ENCODE peak calls at places on chromosomes 4 and X, in six cellular contexts. F, O, S, L, Y and K are unnamed samples.

GRCh38 chrX:51860679-51861078 is 32.7 kb upstream of the MAGED1 start:
- DNase-seq in F (peak), O (no peak), S (peak), L (peak), Y (peak), K (peak)

GRCh38 chr4:176377705-176378302 is 58.0 kb downstream of the SPCS3 start:
- DNase-seq in F (no peak), O (no peak), S (no peak), L (peak), Y (no peak), K (no peak)

GRCh38 chrX:125205084-125205917 is 114.4 kb upstream of the TEX13C start:
- DNase-seq in F (peak), O (peak), S (no peak), L (no peak), Y (peak), K (no peak)

GRCh38 chr4:4387531-4388311 is 819 bp downstream of the NSG1 start:
- DNase-seq in F (no peak), O (no peak), S (no peak), L (no peak), Y (no peak), K (peak)

GRCh38 chr4:147530153-147530552 is 49.3 kb downstream of the EDNRA start:
- DNase-seq in F (no peak), O (no peak), S (no peak), L (no peak), Y (no peak), K (no peak)

GRCh38 chr4:182847543-182847942 is 69.6 kb downstream of the DCTD start:
- DNase-seq in F (no peak), O (no peak), S (no peak), L (no peak), Y (no peak), K (no peak)

GRCh38 chr4:52868138-52868537 is 6.0 kb downstream of the RASL11B start:
- DNase-seq in F (peak), O (no peak), S (no peak), L (no peak), Y (peak), K (peak)

GRCh38 chrX:67544871-67545771 is 1.3 kb downstream of the AR start:
- DNase-seq in F (peak), O (no peak), S (no peak), L (no peak), Y (peak), K (peak)

GRCh38 chr4:2257361-2258001 is 4.4 kb downstream of the MXD4 start:
- DNase-seq in F (peak), O (peak), S (no peak), L (no peak), Y (peak), K (peak)

GRCh38 chr4:184450045-184450444 is 24.3 kb downstream of the IRF2 start:
- DNase-seq in F (no peak), O (no peak), S (no peak), L (no peak), Y (no peak), K (no peak)

GRCh38 chr4:83910693-83911092 is 374.8 kb downstream of the GPAT3 start:
- DNase-seq in F (no peak), O (no peak), S (no peak), L (no peak), Y (no peak), K (no peak)

GRCh38 chr4:151356510-151356909 is 31.1 kb upstream of the SH3D19 start:
- DNase-seq in F (no peak), O (no peak), S (no peak), L (peak), Y (no peak), K (no peak)

GRCh38 chr4:40515398-40516293 is 114.0 kb downstream of the RBM47 start:
- DNase-seq in F (no peak), O (no peak), S (no peak), L (no peak), Y (no peak), K (no peak)

GRCh38 chrX:22081475-22082092 is 49.5 kb downstream of the PHEX start:
- DNase-seq in F (peak), O (no peak), S (peak), L (peak), Y (peak), K (no peak)

GRCh38 chrX:64334467-64334866 is 60.8 kb downstream of the MTMR8 start:
- DNase-seq in F (no peak), O (no peak), S (no peak), L (no peak), Y (no peak), K (no peak)

GRCh38 chrX:120308959-120309872 is 2.0 kb downstream of the TMEM255A start:
- DNase-seq in F (peak), O (peak), S (peak), L (peak), Y (no peak), K (peak)
- TF ChIP-seq POLR2A in F (no peak), O (no peak), S (no peak), L (no peak), Y (no peak), K (peak)

DNA sequence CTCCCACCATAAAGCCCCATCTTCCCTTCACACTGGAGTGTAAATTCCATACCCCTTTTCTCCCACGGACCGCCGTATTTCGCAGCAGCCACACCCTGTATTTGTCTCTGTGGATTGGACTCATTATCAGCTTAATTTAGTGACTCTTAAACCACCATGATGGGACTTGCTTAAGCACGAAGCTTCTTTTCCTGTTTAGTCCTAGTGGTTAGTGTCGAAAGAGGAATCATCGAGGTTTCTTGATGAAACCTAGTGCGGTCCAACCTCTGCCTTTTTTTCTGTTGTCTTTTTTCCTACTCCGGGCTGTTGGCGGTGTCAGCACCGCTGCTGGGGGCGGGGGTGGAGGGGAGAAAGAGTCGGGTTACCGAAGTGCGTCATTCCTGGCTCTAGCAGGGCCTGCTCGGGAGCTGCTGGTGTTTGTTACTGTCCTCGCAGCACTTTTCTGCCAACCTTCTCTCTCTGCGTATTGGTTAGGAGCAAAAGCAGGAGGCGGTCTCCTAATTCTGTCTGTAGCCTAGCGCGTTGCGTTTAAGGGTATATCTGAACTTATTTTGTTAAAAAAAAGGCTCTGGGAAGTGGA is 1.4 kb downstream of the STAG2 start:
- DNase-seq in F (peak), O (peak), S (peak), L (peak), Y (peak), K (peak)
- TF ChIP-seq POLR2A in F (peak), O (peak), S (peak), L (no peak), Y (no peak), K (peak)

DNA sequence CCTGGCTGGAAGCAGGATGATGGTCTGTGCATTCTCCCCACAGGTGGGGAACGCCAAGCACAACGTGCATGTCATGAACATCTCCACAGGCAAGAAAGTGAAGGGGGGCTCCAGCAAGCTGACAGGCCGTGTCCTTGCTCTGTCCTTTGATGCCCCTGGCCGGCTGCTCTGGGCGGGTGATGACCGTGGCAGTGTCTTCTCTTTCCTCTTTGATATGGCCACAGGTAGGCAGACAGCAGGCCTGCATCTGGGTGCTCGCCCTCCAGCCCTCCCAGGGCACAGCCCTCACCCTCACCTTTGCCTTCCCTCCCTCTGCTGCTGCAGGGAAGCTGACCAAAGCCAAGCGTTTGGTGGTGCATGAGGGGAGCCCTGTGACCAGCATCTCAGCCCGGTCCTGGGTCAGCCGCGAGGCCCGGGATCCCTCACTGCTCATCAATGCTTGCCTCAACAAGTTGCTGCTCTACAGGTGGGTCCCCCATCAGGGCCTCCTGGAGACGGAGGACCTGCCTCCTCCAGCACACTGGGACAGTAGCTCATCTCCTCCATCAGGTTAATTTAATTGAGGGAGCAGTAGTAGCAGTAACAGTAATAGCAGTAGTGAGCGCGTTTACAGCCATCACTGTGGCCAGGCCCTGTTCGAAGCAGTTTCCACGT is 4.6 kb downstream of the WDR13 start:
- DNase-seq in F (no peak), O (no peak), S (no peak), L (no peak), Y (no peak), K (no peak)
- TF ChIP-seq POLR2A in F (no peak), O (no peak), S (no peak), L (no peak), Y (no peak), K (no peak)

GRCh38 chrX:123959281-123960063 is 2.0 kb upstream of the STAG2 start:
- DNase-seq in F (peak), O (peak), S (peak), L (no peak), Y (peak), K (peak)

GRCh38 chrX:123960956-123961267 is 594 bp upstream of the STAG2 start:
- DNase-seq in F (no peak), O (no peak), S (no peak), L (no peak), Y (no peak), K (peak)

GRCh38 chrX:123962006-123962485 is 540 bp downstream of the STAG2 start:
- DNase-seq in F (no peak), O (no peak), S (no peak), L (peak), Y (no peak), K (no peak)

GRCh38 chrX:123964155-123964554 is 2.6 kb downstream of the STAG2 start:
- DNase-seq in F (no peak), O (no peak), S (no peak), L (no peak), Y (no peak), K (no peak)

DNA sequence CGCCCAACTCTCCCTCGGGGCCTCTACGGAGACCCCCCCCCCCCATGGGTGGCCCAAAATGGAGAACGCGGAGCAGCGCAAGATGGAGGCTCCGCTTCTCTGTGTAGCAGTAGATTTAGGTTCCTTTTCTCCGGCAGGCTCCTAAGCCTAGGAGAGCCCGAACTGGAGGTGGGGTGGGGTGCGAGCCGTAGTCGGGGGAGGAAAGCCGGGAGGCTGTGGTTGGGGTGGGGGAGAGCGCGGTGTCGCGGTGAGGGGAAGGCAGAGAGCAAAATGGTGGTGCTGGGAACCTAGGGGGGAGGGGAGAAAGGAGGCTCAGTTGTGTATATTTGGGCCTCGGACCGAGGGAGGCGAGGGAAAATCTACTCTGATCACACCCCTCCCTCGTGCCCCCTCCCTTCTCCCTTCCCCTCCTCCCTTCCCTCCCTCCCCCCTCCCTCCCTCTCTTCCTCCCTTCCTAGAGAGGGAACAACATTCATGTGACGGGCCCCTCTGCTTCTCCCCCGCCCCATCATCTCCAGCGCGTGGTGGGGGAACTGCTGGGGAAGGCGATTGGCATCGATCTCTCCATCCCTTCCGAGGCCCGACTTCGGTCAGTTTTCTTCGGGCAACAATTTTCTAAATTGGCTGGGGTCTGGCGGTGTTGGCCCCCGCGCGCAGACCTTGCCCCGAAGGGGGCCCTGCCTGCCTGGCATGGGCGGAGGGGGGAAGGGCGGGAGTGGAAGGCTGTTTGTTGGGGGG is at the start of gene STAG2:
- DNase-seq in F (peak), O (peak), S (peak), L (peak), Y (peak), K (peak)
- TF ChIP-seq POLR2A in F (peak), O (no peak), S (no peak), L (no peak), Y (no peak), K (peak)

GRCh38 chrX:65706041-65706828 is 38.8 kb downstream of the MSN start:
- DNase-seq in F (peak), O (peak), S (no peak), L (no peak), Y (no peak), K (no peak)
- TF ChIP-seq POLR2A in F (no peak), O (no peak), S (no peak), L (no peak), Y (no peak), K (no peak)